ENCODE peak calls at places on chromosomes 11 and 22, in four cellular contexts. O is GM12878, I is A549, S is K562. P is an unnamed sample.

GRCh38 chr11:9738126-9738525 is 74.2 kb downstream of the SWAP70 start:
- DNase-seq in I (no peak), O (no peak), S (no peak), P (no peak)

GRCh38 chr11:115081972-115082371 is 403.6 kb downstream of the NXPE2 start:
- DNase-seq in S (no peak), O (no peak), I (no peak), P (no peak)

GRCh38 chr22:44542561-44543222 is 44.7 kb upstream of the RTL6 start:
- DNase-seq in O (no peak), I (no peak), S (no peak), P (no peak)

GRCh38 chr11:67369801-67370284 is 3.6 kb downstream of the CLCF1 start:
- DNase-seq in O (no peak), S (no peak), I (no peak), P (no peak)

GRCh38 chr11:46655631-46656030 is 38.3 kb downstream of the ATG13 start:
- DNase-seq in S (no peak), O (no peak), I (no peak), P (no peak)

GRCh38 chr11:67117667-67118058 is 1.4 kb upstream of the KDM2A start:
- DNase-seq in I (no peak), S (no peak), O (no peak), P (no peak)

GRCh38 chr11:3810951-3811350 is 2.6 kb downstream of the PGAP2 start:
- DNase-seq in O (no peak), I (no peak), S (no peak), P (no peak)

GRCh38 chr11:62127941-62128770 is 4.3 kb downstream of the INCENP start:
- DNase-seq in S (no peak), I (no peak), O (no peak), P (no peak)

GRCh38 chr11:65353900-65354264 is 669 bp upstream of the TIGD3 start:
- DNase-seq in S (no peak), O (no peak), I (no peak), P (no peak)

GRCh38 chr11:68839953-68840641 is 1.6 kb downstream of the CPT1A start:
- DNase-seq in S (peak; percentile 37), O (no peak), I (no peak), P (no peak)

GRCh38 chr11:128877726-128878125 is 10.6 kb upstream of the KCNJ1 start:
- DNase-seq in S (no peak), I (no peak), O (no peak), P (no peak)

GRCh38 chr22:50526849-50527801 is 1.7 kb upstream of the SCO2 start:
- DNase-seq in O (no peak), S (peak; percentile 64), I (peak; percentile 44), P (peak; percentile 70)

GRCh38 chr11:102325088-102325487 is 7.8 kb downstream of the BIRC3 start:
- DNase-seq in S (no peak), O (no peak), I (no peak), P (no peak)

GRCh38 chr11:108369064-108369463 is 98.3 kb downstream of the C11orf65 start:
- DNase-seq in I (no peak), S (no peak), O (no peak), P (no peak)

GRCh38 chr22:30169002-30169401 is 77.6 kb downstream of the LIF start:
- DNase-seq in S (no peak), O (no peak), I (no peak), P (no peak)

GRCh38 chr11:120385690-120386089 is 49.5 kb downstream of the ARHGEF12 start:
- DNase-seq in I (no peak), S (no peak), O (no peak), P (no peak)
- TF ChIP-seq POLR2AphosphoS2 in I (no peak), S (no peak), O (no peak), P (no peak)

DNA sequence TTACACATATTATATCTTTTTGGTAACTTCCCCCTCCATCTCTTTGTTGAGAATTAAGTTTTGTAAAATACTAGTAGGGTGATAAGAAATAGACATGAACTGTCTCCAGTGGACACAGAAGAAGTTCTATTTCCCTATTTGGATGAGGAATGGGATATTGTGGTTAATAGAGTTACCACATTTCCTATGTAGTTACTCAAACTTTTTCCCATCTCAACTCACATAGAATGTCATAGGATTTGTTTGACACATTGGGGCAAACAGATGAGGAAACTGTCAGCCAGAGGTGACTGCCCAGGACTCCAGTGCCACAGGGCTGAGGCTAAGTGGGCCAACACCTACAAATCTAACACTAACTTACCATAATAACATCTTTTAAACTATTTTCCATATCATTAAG is 58.3 kb downstream of the CCDC83 start:
- DNase-seq in S (no peak), I (no peak), O (no peak), P (no peak)
- TF ChIP-seq POLR2AphosphoS2 in S (no peak), I (no peak), O (no peak), P (no peak)

GRCh38 chr11:57426439-57426753 is 525 bp downstream of the SLC43A3 start:
- DNase-seq in O (no peak), I (no peak), S (no peak), P (no peak)
- TF ChIP-seq POLR2AphosphoS2 in O (no peak), I (no peak), S (no peak), P (no peak)

GRCh38 chr22:41380993-41381328 is 781 bp upstream of the TEF start:
- DNase-seq in I (peak; percentile 37), S (no peak), O (no peak), P (peak; percentile 83)
- TF ChIP-seq POLR2AphosphoS2 in I (no peak), S (no peak), O (no peak), P (no peak)

P was measured in HepG2.